ENCODE peak calls at places on chromosomes 12 and 14, in five cellular contexts. One of them, this sample, is unnamed.

GRCh38 chr14:101216725-101217463 is 313.4 kb upstream of the RTL1 start:
- DNase-seq in stomach: no peak
- DNase-seq in spleen: peak
- DNase-seq in right lobe of liver: peak
- DNase-seq in uterus: peak
- DNase-seq in this sample: no peak

GRCh38 chr12:97276621-97277020 is 186.0 kb upstream of the RMST start:
- DNase-seq in stomach: no peak
- DNase-seq in spleen: no peak
- DNase-seq in right lobe of liver: no peak
- DNase-seq in uterus: no peak
- DNase-seq in this sample: no peak

GRCh38 chr14:64035143-64035542 is 182.3 kb downstream of the SYNE2 start:
- DNase-seq in stomach: no peak
- DNase-seq in spleen: no peak
- DNase-seq in right lobe of liver: no peak
- DNase-seq in uterus: no peak
- DNase-seq in this sample: no peak

GRCh38 chr12:47844264-47845020 is 24.7 kb upstream of the HDAC7 start:
- DNase-seq in stomach: no peak
- DNase-seq in spleen: peak
- DNase-seq in right lobe of liver: no peak
- DNase-seq in uterus: no peak
- DNase-seq in this sample: no peak

GRCh38 chr12:126397071-126397571 is 1331.9 kb downstream of the AACS start:
- DNase-seq in stomach: no peak
- DNase-seq in spleen: no peak
- DNase-seq in right lobe of liver: no peak
- DNase-seq in uterus: no peak
- DNase-seq in this sample: no peak

GRCh38 chr12:11653215-11653753 is 3.8 kb downstream of the ETV6 start:
- DNase-seq in stomach: no peak
- DNase-seq in spleen: no peak
- DNase-seq in right lobe of liver: no peak
- DNase-seq in uterus: no peak
- DNase-seq in this sample: no peak

GRCh38 chr12:93154096-93154728 is 223.5 kb upstream of the NUDT4 start:
- DNase-seq in stomach: no peak
- DNase-seq in spleen: no peak
- DNase-seq in right lobe of liver: no peak
- DNase-seq in uterus: no peak
- DNase-seq in this sample: no peak

GRCh38 chr14:105939810-105940508 is 413.6 kb downstream of the TMEM121 start:
- DNase-seq in stomach: peak
- DNase-seq in spleen: peak
- DNase-seq in right lobe of liver: no peak
- DNase-seq in uterus: no peak
- DNase-seq in this sample: no peak

GRCh38 chr12:131536337-131536736 is 174.6 kb upstream of the SFSWAP start:
- DNase-seq in stomach: no peak
- DNase-seq in spleen: no peak
- DNase-seq in right lobe of liver: no peak
- DNase-seq in uterus: no peak
- DNase-seq in this sample: no peak

GRCh38 chr12:3140284-3140683 is 63.1 kb downstream of the TSPAN9 start:
- DNase-seq in stomach: no peak
- DNase-seq in spleen: no peak
- DNase-seq in right lobe of liver: no peak
- DNase-seq in uterus: no peak
- DNase-seq in this sample: no peak

GRCh38 chr12:3144495-3144894 is 67.3 kb downstream of the TSPAN9 start:
- DNase-seq in stomach: no peak
- DNase-seq in spleen: no peak
- DNase-seq in right lobe of liver: no peak
- DNase-seq in uterus: no peak
- DNase-seq in this sample: no peak

GRCh38 chr12:3141339-3142321 is 64.5 kb downstream of the TSPAN9 start:
- DNase-seq in stomach: no peak
- DNase-seq in spleen: no peak
- DNase-seq in right lobe of liver: no peak
- DNase-seq in uterus: no peak
- DNase-seq in this sample: no peak

GRCh38 chr12:3139760-3140159 is 62.6 kb downstream of the TSPAN9 start:
- DNase-seq in stomach: no peak
- DNase-seq in spleen: no peak
- DNase-seq in right lobe of liver: no peak
- DNase-seq in uterus: no peak
- DNase-seq in this sample: no peak

DNA sequence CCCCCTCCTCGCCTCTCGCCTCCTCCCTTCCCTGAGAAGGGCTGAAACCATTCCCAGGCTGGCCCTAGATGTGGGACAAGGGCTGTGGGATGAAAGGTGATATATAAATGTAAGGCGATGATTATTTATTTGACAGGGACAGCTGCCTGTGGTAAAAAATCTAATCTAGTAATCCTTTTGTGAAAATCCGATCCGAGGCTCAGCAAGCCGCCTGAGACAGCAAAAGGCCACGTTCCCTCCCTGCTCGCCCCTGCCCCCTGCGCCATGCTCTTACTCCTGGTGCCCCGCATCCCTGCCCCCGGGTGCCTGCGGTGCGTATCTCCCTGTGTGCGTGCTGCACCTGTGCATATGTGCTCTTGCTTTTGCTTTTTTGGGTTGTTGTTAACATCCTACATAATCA is 65.2 kb downstream of the TSPAN9 start:
- DNase-seq in stomach: no peak
- DNase-seq in spleen: no peak
- DNase-seq in right lobe of liver: no peak
- DNase-seq in uterus: no peak
- DNase-seq in this sample: no peak
- TF ChIP-seq POLR2A in stomach: no peak
- TF ChIP-seq POLR2A in spleen: no peak
- TF ChIP-seq POLR2A in right lobe of liver: no peak
- TF ChIP-seq POLR2A in uterus: no peak
- TF ChIP-seq POLR2A in this sample: no peak

DNA sequence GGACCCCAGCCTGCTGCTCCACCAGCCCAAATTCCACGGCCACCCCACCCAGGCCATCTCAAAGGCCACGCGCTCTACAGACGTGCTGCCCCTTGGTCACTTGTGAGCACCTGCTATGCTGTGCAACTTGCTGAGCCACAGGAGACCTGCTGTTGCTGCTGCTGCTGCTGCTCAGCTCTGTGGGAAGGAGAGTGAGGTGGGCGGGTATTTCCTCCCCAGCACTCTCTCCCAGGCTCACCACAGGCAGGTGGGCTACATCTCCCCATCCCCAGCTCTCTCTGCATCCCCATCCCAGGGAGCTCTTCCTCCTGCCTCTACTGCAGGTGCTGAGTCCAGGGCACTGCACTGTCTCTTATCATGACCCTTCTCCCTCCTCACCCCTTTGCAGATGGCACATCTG is 306.9 kb downstream of the BCL11B start:
- DNase-seq in stomach: no peak
- DNase-seq in spleen: no peak
- DNase-seq in right lobe of liver: no peak
- DNase-seq in uterus: no peak
- DNase-seq in this sample: no peak
- TF ChIP-seq POLR2A in stomach: no peak
- TF ChIP-seq POLR2A in spleen: no peak
- TF ChIP-seq POLR2A in right lobe of liver: no peak
- TF ChIP-seq POLR2A in uterus: no peak
- TF ChIP-seq POLR2A in this sample: no peak

DNA sequence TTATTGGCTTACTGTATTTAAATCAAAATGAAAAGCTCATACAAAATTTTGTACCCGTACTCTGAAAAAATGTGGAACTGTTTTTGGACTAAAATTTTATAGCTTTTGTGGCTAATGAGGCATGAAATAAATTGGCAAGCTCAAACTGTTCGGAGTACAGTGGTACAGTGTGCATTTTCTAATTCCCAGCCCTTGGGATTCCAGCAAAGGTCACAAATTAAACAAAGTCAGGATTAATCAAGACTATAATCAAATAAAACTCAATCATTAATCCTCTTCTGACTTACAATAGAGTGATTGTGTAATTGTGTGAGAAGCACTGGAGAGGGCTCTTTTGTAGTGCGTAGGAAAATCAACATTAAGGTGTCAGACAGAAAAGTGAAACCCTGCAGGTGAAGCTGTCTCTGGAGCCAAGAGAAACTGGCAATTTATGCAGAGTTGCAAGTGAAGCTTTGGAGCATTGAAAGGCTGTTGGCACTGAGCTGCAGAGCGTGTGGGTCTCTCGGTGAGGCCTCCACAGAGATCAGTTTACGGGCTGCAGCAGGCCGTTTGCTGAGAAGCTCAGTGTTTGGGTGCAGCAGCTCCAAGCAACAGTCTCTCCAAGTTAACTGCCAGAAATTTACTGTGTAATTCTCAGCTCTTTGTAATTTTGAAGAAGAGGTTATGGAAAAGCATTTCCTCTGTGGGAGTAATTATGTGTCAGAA is 275.9 kb downstream of the FBXL14 start:
- DNase-seq in stomach: peak
- DNase-seq in spleen: no peak
- DNase-seq in right lobe of liver: peak
- DNase-seq in uterus: no peak
- DNase-seq in this sample: peak
- TF ChIP-seq POLR2A in stomach: no peak
- TF ChIP-seq POLR2A in spleen: no peak
- TF ChIP-seq POLR2A in right lobe of liver: no peak
- TF ChIP-seq POLR2A in uterus: no peak
- TF ChIP-seq POLR2A in this sample: no peak

GRCh38 chr12:45214739-45215418 is 1.0 kb upstream of the ANO6 start:
- DNase-seq in stomach: no peak
- DNase-seq in spleen: no peak
- DNase-seq in right lobe of liver: no peak
- DNase-seq in uterus: peak
- DNase-seq in this sample: no peak
- TF ChIP-seq POLR2A in stomach: no peak
- TF ChIP-seq POLR2A in spleen: no peak
- TF ChIP-seq POLR2A in right lobe of liver: no peak
- TF ChIP-seq POLR2A in uterus: no peak
- TF ChIP-seq POLR2A in this sample: no peak

GRCh38 chr12:104740668-104741067 is 217.4 kb downstream of the SLC41A2 start:
- DNase-seq in stomach: no peak
- DNase-seq in spleen: peak
- DNase-seq in right lobe of liver: no peak
- DNase-seq in uterus: no peak
- DNase-seq in this sample: no peak
- TF ChIP-seq POLR2A in stomach: no peak
- TF ChIP-seq POLR2A in spleen: no peak
- TF ChIP-seq POLR2A in right lobe of liver: no peak
- TF ChIP-seq POLR2A in uterus: no peak
- TF ChIP-seq POLR2A in this sample: no peak

DNA sequence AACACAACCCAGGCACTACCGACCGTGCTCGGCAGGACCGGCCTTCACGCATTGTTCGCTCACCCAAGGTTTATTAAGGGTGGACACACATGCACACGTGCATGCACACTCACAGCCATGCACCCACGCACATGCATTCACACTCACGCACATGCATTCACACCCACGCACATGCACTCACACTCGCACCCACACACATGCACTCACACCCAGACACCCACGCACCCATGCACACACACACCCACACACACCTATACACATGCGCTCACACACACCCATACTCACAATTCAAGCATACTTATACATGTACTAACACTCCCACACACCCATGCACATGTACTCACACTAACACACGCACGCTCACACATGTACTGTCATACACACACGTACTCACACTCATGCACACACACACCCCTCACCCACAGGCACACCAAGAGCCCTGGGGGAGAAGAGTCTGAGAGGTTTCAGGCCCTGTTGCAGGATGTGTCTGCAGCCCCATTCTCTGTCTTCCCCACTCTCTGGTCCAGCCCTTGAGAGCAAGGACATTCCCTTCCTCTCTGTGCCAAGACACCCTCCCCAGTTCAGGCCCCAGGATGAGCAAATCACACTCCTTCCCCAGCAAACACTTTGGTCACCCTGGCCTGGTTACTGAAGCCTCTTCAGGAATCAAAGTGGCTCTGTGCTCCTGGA is 49.4 kb upstream of the BCL11B start:
- DNase-seq in stomach: no peak
- DNase-seq in spleen: no peak
- DNase-seq in right lobe of liver: no peak
- DNase-seq in uterus: no peak
- DNase-seq in this sample: no peak
- TF ChIP-seq POLR2A in stomach: no peak
- TF ChIP-seq POLR2A in spleen: no peak
- TF ChIP-seq POLR2A in right lobe of liver: no peak
- TF ChIP-seq POLR2A in uterus: no peak
- TF ChIP-seq POLR2A in this sample: no peak

DNA sequence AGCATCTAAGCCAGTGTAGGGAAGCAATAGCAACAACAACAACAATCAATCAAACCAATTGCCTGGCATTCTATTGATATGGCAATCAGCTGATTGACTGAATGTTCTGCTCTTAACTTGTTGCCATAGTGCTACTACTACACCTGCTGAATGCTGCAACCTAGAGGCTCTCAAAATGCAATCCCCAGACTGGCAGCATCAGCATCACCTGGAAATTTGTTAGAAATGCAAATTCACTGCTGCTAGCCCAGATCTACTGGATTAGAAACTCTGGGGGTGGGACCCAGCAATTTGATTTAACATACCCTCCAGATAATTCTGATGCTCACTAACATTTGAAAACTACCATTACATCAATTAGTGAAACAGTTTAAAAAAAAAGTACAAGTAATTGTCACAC is 363.6 kb downstream of the SNAPC1 start:
- DNase-seq in stomach: no peak
- DNase-seq in spleen: no peak
- DNase-seq in right lobe of liver: no peak
- DNase-seq in uterus: no peak
- DNase-seq in this sample: no peak
- TF ChIP-seq POLR2A in stomach: no peak
- TF ChIP-seq POLR2A in spleen: no peak
- TF ChIP-seq POLR2A in right lobe of liver: no peak
- TF ChIP-seq POLR2A in uterus: no peak
- TF ChIP-seq POLR2A in this sample: no peak

DNA sequence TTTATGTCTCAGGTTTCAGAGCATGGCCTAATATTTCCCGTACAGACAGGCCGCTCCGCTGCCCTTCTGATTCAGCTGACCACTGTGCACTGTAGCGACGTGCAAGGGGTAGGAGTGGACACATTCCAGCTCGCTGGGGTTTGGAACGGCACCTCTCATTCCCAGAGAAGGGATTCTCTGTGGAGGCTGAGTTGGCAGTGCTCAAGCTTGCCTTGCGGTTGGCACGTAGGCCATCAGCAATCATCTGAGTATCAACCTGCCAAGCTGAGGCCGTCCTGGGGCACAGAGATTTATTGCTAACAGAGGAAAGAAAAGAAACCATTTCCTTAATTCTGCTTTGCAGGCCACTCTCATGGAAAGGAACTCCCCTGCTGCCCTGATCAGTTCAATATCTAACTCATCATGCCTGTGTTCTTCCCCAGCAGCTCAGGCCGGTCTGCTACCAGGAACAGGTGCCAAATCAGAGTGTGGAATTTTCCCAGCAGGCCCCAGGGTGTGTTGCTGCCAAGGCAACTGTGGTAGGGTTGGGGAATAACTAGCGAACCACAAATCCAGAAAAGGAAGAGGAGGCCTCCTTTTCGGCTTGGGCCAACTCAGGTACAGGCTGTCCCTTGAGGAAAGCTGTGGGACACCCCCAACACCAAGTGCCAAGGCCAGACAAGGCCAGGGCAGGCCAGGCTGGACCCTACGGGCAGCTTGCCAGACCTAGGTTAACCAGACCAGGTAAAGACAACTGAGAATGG is 92.5 kb downstream of the SSPN start:
- DNase-seq in stomach: peak
- DNase-seq in spleen: no peak
- DNase-seq in right lobe of liver: no peak
- DNase-seq in uterus: no peak
- DNase-seq in this sample: peak
- TF ChIP-seq POLR2A in stomach: no peak
- TF ChIP-seq POLR2A in spleen: no peak
- TF ChIP-seq POLR2A in right lobe of liver: no peak
- TF ChIP-seq POLR2A in uterus: no peak
- TF ChIP-seq POLR2A in this sample: no peak

This sample was measured in H54.